ENCODE peak calls at places on chromosomes 16 and 17, in seven cellular contexts. I is neuronal stem cell, T is GM23338, Q is neural progenitor cell, B is endothelial cell of umbilical vein, G is MM.1S, V is HCT116. Z is an unnamed sample. For H3K27me3, the result is how much of the 10 kb centered on the place peaks cover.

GRCh38 chr16:49980166-49980565 is 44.9 kb upstream of the CNEP1R1 start:
- DNase-seq in T (no peak), G (no peak), V (no peak), I (no peak), B (no peak), Q (no peak), Z (no peak)

GRCh38 chr16:67966549-67967182 is 1.8 kb downstream of the SLC12A4 start:
- DNase-seq in T (peak), Q (peak), V (peak), G (no peak), B (peak), I (no peak), Z (no peak)

GRCh38 chr17:8386841-8387240 is 3.8 kb upstream of the RPL26 start:
- DNase-seq in G (no peak), B (no peak), Q (no peak), V (no peak), I (no peak), T (no peak), Z (peak)

GRCh38 chr17:69643686-69644085 is 229.2 kb downstream of the MAP2K6 start:
- DNase-seq in T (no peak), V (no peak), Q (no peak), I (no peak), G (no peak), B (no peak), Z (no peak)

GRCh38 chr17:12730931-12731521 is 58.3 kb upstream of the ARHGAP44 start:
- DNase-seq in T (peak), B (no peak), Q (peak), V (peak), G (no peak), I (no peak), Z (no peak)

GRCh38 chr16:1244881-1245280 is 4.4 kb downstream of the TPSAB1 start:
- DNase-seq in Q (no peak), I (no peak), G (no peak), V (no peak), T (no peak), B (no peak), Z (no peak)

GRCh38 chr16:3074860-3075545 is 9.6 kb downstream of the IL32 start:
- DNase-seq in T (no peak), Q (no peak), I (no peak), V (no peak), G (peak), B (no peak), Z (peak)

GRCh38 chr17:6700948-6701307 is 12.2 kb downstream of the SLC13A5 start:
- DNase-seq in V (no peak), B (no peak), G (no peak), T (no peak), I (no peak), Q (no peak), Z (no peak)

GRCh38 chr16:86317617-86318021 is 192.7 kb upstream of the FOXF1 start:
- DNase-seq in B (no peak), I (no peak), V (no peak), T (no peak), Q (no peak), G (no peak), Z (no peak)

GRCh38 chr16:67268136-67268579 is 11.2 kb upstream of the PLEKHG4 start:
- DNase-seq in V (peak), T (no peak), B (peak), I (no peak), Q (no peak), G (no peak), Z (no peak)

GRCh38 chr16:66650707-66651473 is 45.7 kb downstream of the CMTM4 start:
- DNase-seq in G (peak), B (peak), T (peak), Q (peak), I (peak), V (peak), Z (peak)

DNA sequence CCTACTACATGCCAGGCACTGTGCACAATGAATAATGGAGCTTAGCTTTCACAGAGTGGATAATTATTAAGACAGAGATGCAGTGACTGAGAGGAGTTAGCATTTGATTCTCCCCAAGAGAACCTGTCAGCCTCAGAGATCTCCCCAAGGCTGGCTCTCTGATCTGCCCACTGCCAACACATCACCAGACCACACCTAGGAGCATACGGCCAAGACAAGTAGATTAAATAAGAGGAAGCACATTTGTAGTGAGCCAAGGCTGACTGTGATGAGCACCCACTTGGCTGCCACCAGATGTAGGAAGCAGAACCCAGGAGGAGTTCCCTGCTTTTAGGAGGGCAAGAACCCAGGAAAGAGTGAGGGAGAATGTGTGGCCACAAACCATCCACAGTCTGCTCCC is 130.1 kb downstream of the SPACA3 start:
- DNase-seq in B (no peak), G (no peak), V (no peak), I (no peak), Q (no peak), T (no peak), Z (no peak)
- H2AFZ ChIP-seq in B (no peak), G (no peak), V (no peak), I (no peak), Q (no peak), T (no peak), Z (no peak)

GRCh38 chr17:1796800-1797199 is 32.9 kb downstream of the SMYD4 start:
- DNase-seq in G (no peak), I (no peak), T (no peak), B (no peak), Q (no peak), V (no peak), Z (no peak)
- H3K27ac ChIP-seq in G (no peak), I (no peak), T (no peak), B (no peak), Q (no peak), V (no peak), Z (no peak)

GRCh38 chr17:35244345-35245195 is 1.7 kb downstream of the SLFN5 start:
- DNase-seq in G (peak), V (peak), T (peak), I (no peak), Q (peak), B (peak), Z (peak)
- H3K27me3 ChIP-seq in G (under half), V (under half), T (under half), I (under half), Q (under half), B (under half), Z (under half)

GRCh38 chr17:49571283-49571682 is 4.4 kb upstream of the NXPH3 start:
- DNase-seq in V (no peak), G (peak), I (no peak), T (no peak), B (no peak), Q (no peak), Z (no peak)

GRCh38 chr17:49572806-49573420 is 2.8 kb upstream of the NXPH3 start:
- DNase-seq in V (no peak), Q (no peak), B (no peak), T (no peak), I (no peak), G (no peak), Z (no peak)

GRCh38 chr17:49572226-49572625 is 3.4 kb upstream of the NXPH3 start:
- DNase-seq in Q (no peak), I (no peak), T (no peak), G (no peak), B (no peak), V (no peak), Z (no peak)

GRCh38 chr17:49571764-49572163 is 3.9 kb upstream of the NXPH3 start:
- DNase-seq in I (no peak), B (no peak), V (no peak), Q (no peak), T (no peak), G (no peak), Z (no peak)

DNA sequence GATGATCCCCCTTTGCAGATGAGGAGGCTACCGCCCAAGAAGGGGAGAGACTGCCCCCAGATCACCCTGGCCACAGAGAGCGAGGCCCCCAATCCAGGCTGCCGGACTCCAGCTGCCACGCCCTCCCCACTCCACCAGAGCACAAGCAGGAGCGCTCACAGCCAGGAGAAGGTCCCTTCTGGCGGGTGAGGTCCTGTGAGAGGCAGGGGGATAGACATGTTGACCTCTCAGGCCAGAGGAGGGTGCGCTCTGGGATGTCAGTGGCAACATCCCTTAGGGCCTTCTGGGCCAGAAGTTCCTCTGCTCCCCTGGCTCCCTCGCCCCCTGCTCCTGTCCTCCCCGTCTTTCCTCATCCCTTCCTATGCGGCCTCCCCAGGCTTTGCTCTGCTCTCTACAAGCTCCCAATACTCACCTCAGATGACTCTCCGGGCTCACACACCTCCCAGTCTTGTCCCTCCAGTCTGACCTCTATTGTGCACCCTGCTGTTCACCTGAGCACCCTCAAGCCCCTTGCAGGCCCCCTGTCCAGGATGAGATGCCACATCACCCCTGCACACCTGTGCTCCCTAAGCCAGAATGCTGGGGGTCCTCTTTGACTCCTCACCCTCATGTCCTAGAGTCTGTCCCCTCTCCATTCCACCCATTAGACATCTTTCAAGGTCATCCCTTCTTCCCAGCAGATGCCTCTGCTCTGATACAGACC is 5.0 kb upstream of the NXPH3 start:
- DNase-seq in G (no peak), V (no peak), I (no peak), Q (no peak), T (no peak), B (no peak), Z (no peak)
- H2AFZ ChIP-seq in G (peak), V (no peak), I (peak), Q (no peak), T (peak), B (no peak), Z (peak)